ENCODE peak calls at places on chromosomes 13 and 19, in six cellular contexts. P is brain microvascular endothelial cell, S is ovary, C is left ventricle myocardium inferior, E is dorsolateral prefrontal cortex, Y is lower leg skin. V is an unnamed sample.

GRCh38 chr13:26954981-26955380 is 194.4 kb upstream of the GPR12 start:
- DNase-seq in P (no peak), S (no peak), C (no peak), E (no peak), Y (no peak), V (no peak)

GRCh38 chr13:30373727-30374126 is 48.6 kb upstream of the UBE2L5 start:
- DNase-seq in P (no peak), S (no peak), C (no peak), E (no peak), Y (no peak), V (no peak)

GRCh38 chr13:23547000-23547590 is 23.1 kb upstream of the TNFRSF19 start:
- DNase-seq in P (no peak), S (peak; percentile 64), C (peak; percentile 62), E (no peak), Y (no peak), V (no peak)

GRCh38 chr19:13120817-13121216 is 2.8 kb downstream of the NACC1 start:
- DNase-seq in P (peak; percentile 84), S (no peak), C (no peak), E (no peak), Y (no peak), V (no peak)

GRCh38 chr13:30743319-30744055 is 8.1 kb downstream of the ALOX5AP start:
- DNase-seq in P (peak; percentile 99), S (peak; percentile 60), C (no peak), E (no peak), Y (peak; percentile 59), V (peak; percentile 98)

GRCh38 chr13:80215368-80215767 is 125.6 kb downstream of the SPRY2 start:
- DNase-seq in P (no peak), S (no peak), C (no peak), E (no peak), Y (no peak), V (peak; percentile 79)

GRCh38 chr13:99367663-99368448 is 60.7 kb upstream of the GPR183 start:
- DNase-seq in P (no peak), S (no peak), C (no peak), E (no peak), Y (no peak), V (no peak)

GRCh38 chr13:21324793-21325192 is 134.3 kb downstream of the ZDHHC20 start:
- DNase-seq in P (no peak), S (no peak), C (no peak), E (no peak), Y (no peak), V (no peak)

GRCh38 chr19:34416021-34416545 is 11.9 kb downstream of the PDCD2L start:
- DNase-seq in P (no peak), S (no peak), C (no peak), E (no peak), Y (no peak), V (no peak)

GRCh38 chr19:41590945-41591344 is 15.0 kb downstream of the CEACAM21 start:
- DNase-seq in P (no peak), S (no peak), C (no peak), E (no peak), Y (no peak), V (no peak)

GRCh38 chr13:40982772-40983171 is 36.3 kb downstream of the ELF1 start:
- DNase-seq in P (peak; percentile 74), S (no peak), C (no peak), E (no peak), Y (peak; percentile 62), V (peak; percentile 72)

GRCh38 chr13:113876341-113877148 is 12.7 kb upstream of the GAS6 start:
- DNase-seq in P (no peak), S (no peak), C (no peak), E (no peak), Y (no peak), V (no peak)

GRCh38 chr13:43261018-43261417 is 237.6 kb downstream of the DNAJC15 start:
- DNase-seq in P (peak; percentile 18), S (no peak), C (no peak), E (no peak), Y (no peak), V (peak; percentile 63)

GRCh38 chr13:75339635-75340374 is 142.2 kb downstream of the TBC1D4 start:
- DNase-seq in P (no peak), S (no peak), C (no peak), E (no peak), Y (no peak), V (no peak)

GRCh38 chr19:58279042-58279924 is 528 bp downstream of the ZNF8 start:
- DNase-seq in P (peak; percentile 76), S (peak; percentile 87), C (peak; percentile 84), E (peak; percentile 70), Y (peak; percentile 57), V (peak; percentile 44)

GRCh38 chr19:13937479-13938360 is 497 bp downstream of the PODNL1 start:
- DNase-seq in P (no peak), S (peak; percentile 54), C (no peak), E (no peak), Y (no peak), V (no peak)

GRCh38 chr13:31009166-31009565 is 76.7 kb downstream of the TEX26 start:
- DNase-seq in P (peak; percentile 22), S (no peak), C (no peak), E (no peak), Y (no peak), V (peak; percentile 61)

GRCh38 chr19:5697890-5698634 is 8.0 kb downstream of the RPL36 start:
- DNase-seq in P (no peak), S (no peak), C (no peak), E (no peak), Y (no peak), V (no peak)

GRCh38 chr19:4012092-4012974 is 4.8 kb downstream of the PIAS4 start:
- DNase-seq in P (no peak), S (no peak), C (no peak), E (no peak), Y (no peak), V (no peak)

GRCh38 chr13:36778083-36778671 is 40.8 kb upstream of the RFXAP start:
- DNase-seq in P (peak; percentile 72), S (no peak), C (no peak), E (no peak), Y (no peak), V (no peak)

GRCh38 chr19:11479470-11480080 is 1.3 kb downstream of the ELAVL3 start:
- DNase-seq in P (no peak), S (peak; percentile 55), C (peak; percentile 34), E (peak; percentile 79), Y (no peak), V (no peak)

GRCh38 chr19:53158119-53158656 is 665 bp downstream of the ZNF347 start:
- DNase-seq in P (no peak), S (peak; percentile 56), C (peak; percentile 32), E (no peak), Y (peak; percentile 19), V (no peak)

GRCh38 chr19:13864513-13865242 is 12.3 kb upstream of the NANOS3 start:
- DNase-seq in P (no peak), S (peak; percentile 47), C (no peak), E (no peak), Y (no peak), V (no peak)

GRCh38 chr13:91203430-91203829 is 144.1 kb upstream of the MIR17HG start:
- DNase-seq in P (no peak), S (no peak), C (no peak), E (no peak), Y (no peak), V (no peak)

DNA sequence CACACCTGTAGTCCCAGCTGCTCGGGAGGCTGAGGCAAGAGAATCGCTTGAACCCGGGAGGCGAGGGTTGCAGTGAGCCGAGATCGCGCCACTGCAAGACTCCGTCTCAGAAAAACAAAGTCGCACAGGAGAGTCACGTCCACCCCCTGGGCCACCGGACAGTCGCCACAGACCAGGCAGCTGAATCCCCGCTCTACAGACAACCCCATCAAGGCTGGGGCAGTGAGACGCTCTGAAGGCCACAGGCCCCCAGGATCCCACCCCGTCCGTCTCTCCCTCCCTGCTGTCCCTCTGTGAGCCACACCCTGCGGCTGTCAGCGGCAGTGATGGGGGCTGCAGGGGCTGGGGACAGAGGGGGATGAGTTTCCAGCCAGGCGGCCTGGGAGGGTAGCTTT is 15.5 kb upstream of the PTBP1 start:
- DNase-seq in P (no peak), S (no peak), C (no peak), E (no peak), Y (no peak), V (no peak)
- H3K4me3 ChIP-seq in P (no peak overlapping the region), S (no peak overlapping the region), C (peak overlapping the region; percentile 61), E (no peak overlapping the region), Y (no peak overlapping the region), V (no peak overlapping the region)

GRCh38 chr19:54461201-54462071 is 2.1 kb downstream of the LENG9 start:
- DNase-seq in P (no peak), S (peak; percentile 48), C (no peak), E (no peak), Y (no peak), V (no peak)

GRCh38 chr19:54463531-54464043 is at the start of gene LENG9:
- DNase-seq in P (peak; percentile 100), S (peak; percentile 96), C (peak; percentile 98), E (peak; percentile 95), Y (peak; percentile 100), V (peak; percentile 97)

GRCh38 chr19:54462072-54462712 is 1.4 kb downstream of the LENG9 start:
- DNase-seq in P (no peak), S (peak; percentile 59), C (no peak), E (no peak), Y (no peak), V (no peak)

GRCh38 chr19:54464044-54464623 is 556 bp upstream of the LENG9 start:
- DNase-seq in P (peak; percentile 91), S (peak; percentile 87), C (peak; percentile 79), E (peak; percentile 70), Y (peak; percentile 94), V (peak; percentile 98)

GRCh38 chr19:54462713-54463530 is 656 bp downstream of the LENG9 start:
- DNase-seq in P (peak; percentile 36), S (peak; percentile 85), C (peak; percentile 82), E (peak; percentile 62), Y (peak; percentile 55), V (peak; percentile 39)
- H3K4me3 ChIP-seq in P (peak overlapping the region; percentile 61), S (peak overlapping the region; percentile 56), C (peak overlapping the region; percentile 73), E (peak overlapping the region; percentile 77), Y (peak overlapping the region; percentile 40), V (peak overlapping the region; percentile 82)

DNA sequence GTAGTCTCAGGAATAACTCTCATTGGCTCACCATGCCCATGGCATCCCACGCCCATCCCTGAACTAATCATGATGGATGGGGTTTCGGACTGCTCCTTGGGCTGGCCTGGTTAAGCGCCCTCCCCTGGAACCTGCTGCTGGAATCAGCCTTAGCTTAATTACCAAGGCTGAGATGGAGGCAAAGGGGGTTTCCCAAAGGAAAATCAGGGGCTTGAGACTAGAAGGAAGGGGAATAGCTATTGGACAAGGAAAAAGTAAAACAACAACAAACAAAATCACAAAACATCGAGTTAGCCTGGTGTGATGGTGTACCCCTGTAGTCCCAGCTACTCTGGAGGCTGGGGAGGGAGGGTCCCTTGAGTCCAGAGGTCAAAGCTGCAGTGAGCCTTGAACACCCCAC is 25.7 kb upstream of the SHKBP1 start:
- DNase-seq in P (no peak), S (no peak), C (no peak), E (no peak), Y (no peak), V (no peak)
- H3K4me3 ChIP-seq in P (no peak overlapping the region), S (no peak overlapping the region), C (no peak overlapping the region), E (no peak overlapping the region), Y (no peak overlapping the region), V (no peak overlapping the region)

DNA sequence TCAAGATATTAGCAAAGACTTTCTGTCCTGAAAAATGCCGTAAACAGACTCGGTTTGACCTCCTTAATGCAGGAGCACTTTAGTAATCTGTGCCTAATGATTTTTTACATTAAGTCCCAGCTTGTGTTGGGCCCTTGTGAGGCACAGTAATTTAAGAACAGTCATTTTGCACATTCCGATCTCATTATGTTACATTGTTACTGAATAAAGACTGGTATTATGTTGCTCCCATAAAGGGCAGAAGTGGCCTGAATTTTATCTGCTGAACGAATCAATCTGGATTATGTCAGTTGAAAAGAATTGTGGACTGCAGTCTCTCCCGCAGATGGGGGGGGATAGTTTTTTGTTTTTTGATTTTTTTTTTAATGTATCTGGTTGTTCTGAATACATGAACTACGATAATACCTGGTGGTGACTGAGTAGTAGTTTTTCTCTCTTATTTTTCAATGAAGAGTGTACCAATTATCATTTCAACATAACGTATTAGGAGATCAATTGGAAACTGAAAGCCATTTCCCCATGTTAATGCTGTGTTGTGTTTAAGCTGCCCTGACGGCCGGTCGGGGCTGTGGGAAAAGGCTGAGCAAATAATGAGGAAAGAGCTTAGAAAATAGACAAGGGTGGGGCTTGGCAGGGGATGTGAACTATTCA is 290.2 kb downstream of the ZNF536 start:
- DNase-seq in P (no peak), S (no peak), C (no peak), E (no peak), Y (peak; percentile 53), V (no peak)
- H3K4me3 ChIP-seq in P (no peak overlapping the region), S (no peak overlapping the region), C (peak overlapping the region; percentile 25), E (no peak overlapping the region), Y (no peak overlapping the region), V (no peak overlapping the region)